ENCODE peak calls at places on chromosome 5, in five cellular contexts. Z is fibroblast of the conjunctiva, L is NCI-H524, S is IMR-90, Y is NAMALWA. D is an unnamed sample.

GRCh38 chr5:159620853-159621540 is 290.7 kb upstream of the IL12B start:
- DNase-seq in S (no peak), Z (no peak), L (no peak), Y (no peak), D (no peak)

GRCh38 chr5:54018438-54018837 is 291.9 kb downstream of the ARL15 start:
- DNase-seq in S (peak), L (no peak), Y (no peak), Z (no peak), D (no peak)

GRCh38 chr5:65672787-65673186 is 48.0 kb downstream of the SHLD3 start:
- DNase-seq in S (peak), Y (no peak), L (no peak), Z (no peak), D (peak)

GRCh38 chr5:179912386-179912785 is 4.7 kb upstream of the TBC1D9B start:
- DNase-seq in Y (no peak), L (no peak), Z (no peak), S (no peak), D (no peak)

GRCh38 chr5:6744841-6745705 is 31.8 kb downstream of the TENT4A start:
- DNase-seq in Y (no peak), S (no peak), Z (no peak), L (no peak), D (no peak)

GRCh38 chr5:107487056-107487461 is 183.7 kb downstream of the EFNA5 start:
- DNase-seq in S (peak), Y (no peak), Z (no peak), L (no peak), D (no peak)

GRCh38 chr5:116571568-116572321 is 2.9 kb downstream of the SEMA6A start:
- DNase-seq in S (no peak), Y (no peak), L (peak), Z (no peak), D (no peak)

GRCh38 chr5:90558344-90559192 is at the start of gene ADGRV1:
- DNase-seq in Z (no peak), Y (no peak), S (peak), L (peak), D (peak)

GRCh38 chr5:40384782-40385390 is 294.8 kb upstream of the PTGER4 start:
- DNase-seq in L (no peak), Z (no peak), S (no peak), Y (peak), D (no peak)

GRCh38 chr5:180130291-180130869 is 58.8 kb upstream of the RNF130 start:
- DNase-seq in Y (no peak), L (no peak), S (no peak), Z (no peak), D (no peak)

GRCh38 chr5:110951373-110951791 is 120.1 kb upstream of the TSLP start:
- DNase-seq in Y (no peak), L (no peak), S (no peak), Z (no peak), D (no peak)

D was measured in GM04504.